ENCODE peak calls at places on chromosomes 12 and 14, in eight cellular contexts. I is heart right ventricle, L is SK-N-SH, R is mesothelial cell of epicardium, T is breast epithelium, E is endodermal cell, G is osteocyte, C is progenitor cell of endocrine pancreas. Y is an unnamed sample.
A peak's percentile ranks its signal among the peaks of the same experiment; 100 is the strongest.

GRCh38 chr14:73796881-73797539 is 54.6 kb upstream of the PTGR2 start:
- DNase-seq in I (no peak), L (no peak), R (no peak), T (no peak), E (no peak), G (no peak), C (no peak), Y (no peak)

GRCh38 chr14:51520087-51520486 is 131.6 kb upstream of the FRMD6 start:
- DNase-seq in I (no peak), L (no peak), R (no peak), T (no peak), E (no peak), G (no peak), C (no peak), Y (no peak)

GRCh38 chr14:81396108-81396507 is 4.0 kb downstream of the STON2 start:
- DNase-seq in I (no peak), L (no peak), R (no peak), T (no peak), E (no peak), G (no peak), C (no peak), Y (no peak)

GRCh38 chr12:101743724-101744472 is 4.6 kb upstream of the SYCP3 start:
- DNase-seq in I (no peak), L (no peak), R (no peak), T (no peak), E (no peak), G (no peak), C (no peak), Y (no peak)

GRCh38 chr12:4918950-4919660 is 9.4 kb downstream of the KCNA1 start:
- DNase-seq in I (no peak), L (no peak), R (no peak), T (no peak), E (no peak), G (no peak), C (no peak), Y (no peak)

GRCh38 chr12:57740656-57741412 is 2.3 kb upstream of the AGAP2 start:
- DNase-seq in I (no peak), L (no peak), R (no peak), T (no peak), E (no peak), G (no peak), C (no peak), Y (no peak)

GRCh38 chr12:87142346-87142745 is 886.2 kb upstream of the MGAT4C start:
- DNase-seq in I (no peak), L (no peak), R (no peak), T (no peak), E (no peak), G (no peak), C (no peak), Y (no peak)

GRCh38 chr14:92456215-92457017 is 57.2 kb upstream of the RIN3 start:
- DNase-seq in I (peak; percentile 59), L (peak; percentile 55), R (no peak), T (no peak), E (peak; percentile 86), G (no peak), C (peak; percentile 34), Y (peak; percentile 65)

GRCh38 chr14:103273145-103273846 is 60.7 kb upstream of the EIF5 start:
- DNase-seq in I (no peak), L (no peak), R (no peak), T (no peak), E (no peak), G (peak; percentile 86), C (no peak), Y (no peak)

GRCh38 chr14:43140453-43140852 is 1366.6 kb downstream of the FSCB start:
- DNase-seq in I (no peak), L (no peak), R (no peak), T (no peak), E (no peak), G (no peak), C (no peak), Y (no peak)
- TF ChIP-seq CTCF in I (no peak), L (no peak), R (no peak), T (no peak), E (no peak), G (no peak), C (no peak), Y (no peak)

GRCh38 chr12:106897082-106897481 is 58.6 kb upstream of the TMEM263 start:
- DNase-seq in I (no peak), L (peak; percentile 31), R (no peak), T (no peak), E (no peak), G (no peak), C (no peak), Y (no peak)
- TF ChIP-seq CTCF in I (no peak), L (peak; percentile 34), R (no peak), T (no peak), E (no peak), G (no peak), C (no peak), Y (peak; percentile 28)

GRCh38 chr12:90947869-90948268 is 7.1 kb downstream of the CCER1 start:
- DNase-seq in I (no peak), L (no peak), R (no peak), T (no peak), E (no peak), G (no peak), C (no peak), Y (no peak)

GRCh38 chr12:90939382-90939781 is 15.6 kb downstream of the CCER1 start:
- DNase-seq in I (no peak), L (no peak), R (no peak), T (no peak), E (no peak), G (no peak), C (no peak), Y (no peak)

GRCh38 chr12:90940872-90941499 is 14.0 kb downstream of the CCER1 start:
- DNase-seq in I (no peak), L (peak; percentile 32), R (no peak), T (no peak), E (no peak), G (no peak), C (no peak), Y (no peak)

GRCh38 chr12:90943248-90943647 is 11.7 kb downstream of the CCER1 start:
- DNase-seq in I (no peak), L (no peak), R (no peak), T (no peak), E (no peak), G (no peak), C (no peak), Y (no peak)

DNA sequence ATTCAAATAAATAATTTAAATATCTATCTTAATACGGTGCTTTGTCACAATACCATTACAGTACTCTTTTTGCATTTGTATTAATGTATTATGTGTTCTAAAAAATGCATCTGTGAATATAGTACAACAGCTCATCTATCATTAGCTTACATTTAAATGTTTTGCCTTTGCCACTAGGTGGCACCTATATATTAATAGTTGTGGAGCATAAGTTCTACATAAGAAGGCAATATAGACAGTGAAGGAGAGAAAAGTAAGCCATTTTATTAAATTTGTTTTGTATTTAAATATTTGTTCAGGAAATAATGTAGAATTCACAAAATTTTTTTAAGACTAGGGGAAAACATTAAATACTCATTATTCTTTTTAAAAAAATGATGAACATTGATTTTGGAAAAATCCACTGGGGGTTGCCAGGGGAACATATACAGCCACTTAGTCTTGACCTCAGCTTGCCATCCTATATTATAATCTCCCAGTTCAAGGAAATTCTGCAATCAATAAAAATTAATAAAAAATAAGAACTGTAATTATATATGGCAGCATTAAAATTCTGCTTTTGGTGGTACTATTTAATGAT is 9.8 kb downstream of the CCER1 start:
- DNase-seq in I (no peak), L (peak; percentile 20), R (no peak), T (no peak), E (no peak), G (no peak), C (no peak), Y (no peak)
- TF ChIP-seq CTCF in I (peak; percentile 62), L (peak; percentile 79), R (peak; percentile 60), T (peak; percentile 22), E (peak; percentile 81), G (peak; percentile 70), C (peak; percentile 65), Y (peak; percentile 79)

GRCh38 chr14:21192875-21193535 is 37.1 kb upstream of the OR5AU1 start:
- DNase-seq in I (no peak), L (no peak), R (no peak), T (no peak), E (peak; percentile 61), G (no peak), C (no peak), Y (no peak)

GRCh38 chr14:21191261-21191808 is 35.5 kb upstream of the OR5AU1 start:
- DNase-seq in I (no peak), L (peak; percentile 18), R (no peak), T (no peak), E (peak; percentile 52), G (no peak), C (no peak), Y (no peak)

GRCh38 chr14:21194597-21194996 is 38.7 kb upstream of the OR5AU1 start:
- DNase-seq in I (no peak), L (no peak), R (no peak), T (no peak), E (no peak), G (no peak), C (no peak), Y (no peak)

GRCh38 chr14:21191809-21192446 is 36.1 kb upstream of the OR5AU1 start:
- DNase-seq in I (peak; percentile 77), L (peak; percentile 82), R (peak; percentile 43), T (peak; percentile 59), E (peak; percentile 96), G (no peak), C (peak; percentile 46), Y (peak; percentile 77)

DNA sequence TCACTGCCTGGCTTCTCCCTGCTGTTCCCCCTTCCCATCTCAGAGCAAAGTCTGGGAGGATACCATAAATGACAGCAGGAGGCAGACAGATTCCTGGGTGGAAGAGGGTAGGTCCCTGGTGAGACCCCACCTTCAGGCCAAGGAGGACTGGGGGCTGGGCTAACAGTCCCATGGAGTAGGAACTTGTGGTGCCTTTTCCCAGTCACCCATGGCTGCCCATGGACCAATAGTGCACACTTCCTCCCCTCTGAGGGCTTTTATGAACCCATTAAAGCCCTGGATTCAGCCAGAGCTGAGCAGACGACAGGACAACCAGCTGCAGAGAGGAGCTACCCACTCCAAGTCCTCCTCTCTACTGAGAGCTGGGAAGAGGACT is 36.6 kb upstream of the OR5AU1 start:
- DNase-seq in I (no peak), L (no peak), R (no peak), T (no peak), E (peak; percentile 61), G (no peak), C (no peak), Y (no peak)
- TF ChIP-seq CTCF in I (no peak), L (no peak), R (no peak), T (no peak), E (no peak), G (no peak), C (no peak), Y (no peak)